ENCODE peak calls at places on chromosome 3, in four cellular contexts. D, T, J and W are unnamed samples.

GRCh38 chr3:49534581-49535495 is 19.4 kb upstream of the BSN start:
- DNase-seq in J (peak; percentile 19), T (no peak), D (no peak), W (no peak)

GRCh38 chr3:133932009-133932408 is 36.3 kb upstream of the RAB6B start:
- DNase-seq in J (no peak), T (no peak), D (no peak), W (no peak)

GRCh38 chr3:34237946-34238345 is 439.5 kb downstream of the PDCD6IP start:
- DNase-seq in T (no peak), J (no peak), D (no peak), W (no peak)

GRCh38 chr3:187994221-187995085 is 159.5 kb upstream of the LPP start:
- DNase-seq in J (no peak), D (no peak), T (no peak), W (no peak)

GRCh38 chr3:111949712-111950111 is 29.1 kb upstream of the ABHD10 start:
- DNase-seq in T (no peak), J (no peak), D (no peak), W (no peak)

GRCh38 chr3:15330031-15330596 is 2.3 kb downstream of the SH3BP5 start:
- DNase-seq in D (peak; percentile 88), T (peak; percentile 91), J (no peak), W (peak; percentile 29)

GRCh38 chr3:95715137-95715536 is 1099.3 kb upstream of the EPHA6 start:
- DNase-seq in D (no peak), T (no peak), J (no peak), W (no peak)

GRCh38 chr3:138947303-138948121 is 495 bp downstream of the FOXL2NB start:
- DNase-seq in J (no peak), D (no peak), T (no peak), W (no peak)

GRCh38 chr3:43996379-43997301 is 245.0 kb upstream of the TOPAZ1 start:
- DNase-seq in D (no peak), J (no peak), T (no peak), W (no peak)

GRCh38 chr3:186826978-186827857 is 15.3 kb upstream of the ADIPOQ start:
- DNase-seq in J (no peak), T (peak; percentile 84), D (peak; percentile 80), W (peak; percentile 82)

GRCh38 chr3:2856062-2856792 is 253.9 kb downstream of the IL5RA start:
- DNase-seq in J (no peak), D (no peak), T (no peak), W (no peak)

GRCh38 chr3:157096328-157096727 is 63.6 kb downstream of the CCNL1 start:
- DNase-seq in D (no peak), J (no peak), T (no peak), W (no peak)

GRCh38 chr3:157097198-157097597 is 62.7 kb downstream of the CCNL1 start:
- DNase-seq in D (no peak), T (no peak), J (no peak), W (no peak)

GRCh38 chr3:157094301-157094700 is 65.6 kb downstream of the CCNL1 start:
- DNase-seq in D (no peak), T (no peak), J (no peak), W (no peak)

GRCh38 chr3:157093096-157093495 is 66.9 kb downstream of the CCNL1 start:
- DNase-seq in J (no peak), D (no peak), T (no peak), W (no peak)

GRCh38 chr3:157094751-157095480 is 65.0 kb downstream of the CCNL1 start:
- DNase-seq in D (no peak), J (no peak), T (no peak), W (no peak)
- H3K36me3 ChIP-seq in D (no peaks in the 10 kb centered on the region), J (no peaks in the 10 kb centered on the region), T (no peaks in the 10 kb centered on the region), W (no peaks in the 10 kb centered on the region)

GRCh38 chr3:64264491-64265109 is 39.3 kb upstream of the PRICKLE2 start:
- DNase-seq in J (no peak), D (no peak), T (no peak), W (no peak)
- H3K36me3 ChIP-seq in J (no peaks in the 10 kb centered on the region), D (no peaks in the 10 kb centered on the region), T (no peaks in the 10 kb centered on the region), W (no peaks in the 10 kb centered on the region)

GRCh38 chr3:47324278-47324865 is 41.6 kb downstream of the KLHL18 start:
- DNase-seq in T (peak; percentile 74), D (no peak), J (peak; percentile 29), W (no peak)

GRCh38 chr3:47319952-47320351 is 37.2 kb downstream of the KLHL18 start:
- DNase-seq in T (no peak), D (no peak), J (no peak), W (no peak)

GRCh38 chr3:47318921-47319320 is 36.2 kb downstream of the KLHL18 start:
- DNase-seq in T (no peak), J (no peak), D (no peak), W (no peak)

DNA sequence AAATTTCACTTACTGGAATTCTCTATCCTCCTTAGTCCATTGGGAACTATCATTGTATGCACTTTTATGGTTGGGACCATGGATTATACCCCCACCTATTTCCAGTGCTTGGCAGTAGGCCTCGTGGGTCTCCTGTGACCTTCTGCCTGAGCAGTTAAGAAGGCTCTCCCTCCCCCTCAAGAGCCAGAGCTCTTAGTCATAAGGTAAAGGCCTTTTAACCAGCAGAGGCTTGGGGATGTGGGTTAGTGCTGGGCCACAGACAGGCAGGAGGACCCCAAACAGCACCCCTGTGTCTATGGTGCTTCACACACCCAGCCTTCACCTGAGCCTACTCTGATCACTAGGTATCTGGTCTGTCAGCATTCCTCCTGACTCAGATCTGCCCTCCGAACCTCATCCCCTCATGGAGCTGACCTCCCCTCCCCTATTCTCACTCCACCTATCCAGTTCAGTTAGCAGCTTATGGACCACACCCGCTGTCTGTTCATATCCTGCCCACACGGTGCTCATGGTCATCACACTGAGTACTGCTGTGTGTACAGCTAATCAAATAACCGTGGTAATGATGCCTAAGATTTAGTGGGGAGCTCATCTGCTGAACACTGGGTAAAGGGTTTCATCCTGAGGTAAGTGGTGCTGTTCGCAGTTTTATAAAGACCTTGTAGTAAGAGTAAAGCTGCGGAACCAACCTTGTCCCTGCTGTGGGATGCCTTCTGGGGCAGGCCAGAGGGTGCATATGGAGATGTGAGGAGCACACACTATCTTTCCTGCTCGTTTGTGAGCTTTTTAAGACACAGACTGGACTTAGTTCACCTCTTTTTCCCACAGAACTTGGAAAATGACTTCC is 40.9 kb downstream of the KLHL18 start:
- DNase-seq in J (no peak), T (no peak), D (no peak), W (no peak)
- H3K36me3 ChIP-seq in J (peaks cover 16% of the 10 kb centered on the region), T (peaks cover 34% of the 10 kb centered on the region), D (peaks cover 65% of the 10 kb centered on the region), W (peaks cover 83% of the 10 kb centered on the region)

DNA sequence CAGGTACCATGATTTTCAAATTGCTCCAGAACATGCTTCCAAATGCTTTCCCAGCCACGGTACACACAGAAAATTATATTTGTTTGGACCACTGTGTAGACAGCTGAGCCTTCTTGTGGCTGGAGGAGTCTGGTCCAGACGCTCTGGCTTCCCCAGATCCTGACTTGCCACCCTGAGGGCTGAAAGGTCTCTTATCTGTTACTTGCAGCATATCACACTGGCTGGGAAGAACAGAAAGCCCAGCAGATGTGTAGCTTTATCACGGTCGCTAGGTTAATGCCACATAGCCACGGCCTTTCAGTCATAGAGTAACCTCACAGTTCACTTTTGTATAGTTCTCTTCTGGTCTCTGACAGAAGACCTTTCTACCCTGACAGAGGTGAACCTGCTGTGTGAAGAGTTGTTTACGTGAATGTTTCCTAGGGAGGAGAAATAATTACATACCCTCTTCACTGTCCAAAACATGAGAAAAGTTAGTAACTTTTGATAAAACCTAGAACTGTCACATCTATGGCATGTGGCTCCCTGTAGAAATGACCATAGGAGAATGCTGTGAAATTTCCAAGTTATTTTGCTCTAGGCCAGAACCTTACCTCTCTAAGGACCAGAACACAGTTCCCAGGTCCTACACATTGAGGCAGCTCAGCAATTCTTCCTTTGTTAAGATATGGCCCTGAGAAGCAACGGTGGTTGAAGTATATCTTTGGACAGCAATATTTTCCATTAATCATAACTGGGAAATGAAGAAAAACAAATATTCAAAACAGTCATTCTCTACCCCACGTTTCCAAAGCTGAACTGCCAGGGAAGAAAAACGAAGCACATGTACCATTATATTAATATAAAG is 15.8 kb upstream of the STIMATE start:
- DNase-seq in T (no peak), J (no peak), D (no peak), W (no peak)
- H3K36me3 ChIP-seq in T (peaks cover 3% of the 10 kb centered on the region), J (no peaks in the 10 kb centered on the region), D (peaks cover 65% of the 10 kb centered on the region), W (peaks cover 56% of the 10 kb centered on the region)

DNA sequence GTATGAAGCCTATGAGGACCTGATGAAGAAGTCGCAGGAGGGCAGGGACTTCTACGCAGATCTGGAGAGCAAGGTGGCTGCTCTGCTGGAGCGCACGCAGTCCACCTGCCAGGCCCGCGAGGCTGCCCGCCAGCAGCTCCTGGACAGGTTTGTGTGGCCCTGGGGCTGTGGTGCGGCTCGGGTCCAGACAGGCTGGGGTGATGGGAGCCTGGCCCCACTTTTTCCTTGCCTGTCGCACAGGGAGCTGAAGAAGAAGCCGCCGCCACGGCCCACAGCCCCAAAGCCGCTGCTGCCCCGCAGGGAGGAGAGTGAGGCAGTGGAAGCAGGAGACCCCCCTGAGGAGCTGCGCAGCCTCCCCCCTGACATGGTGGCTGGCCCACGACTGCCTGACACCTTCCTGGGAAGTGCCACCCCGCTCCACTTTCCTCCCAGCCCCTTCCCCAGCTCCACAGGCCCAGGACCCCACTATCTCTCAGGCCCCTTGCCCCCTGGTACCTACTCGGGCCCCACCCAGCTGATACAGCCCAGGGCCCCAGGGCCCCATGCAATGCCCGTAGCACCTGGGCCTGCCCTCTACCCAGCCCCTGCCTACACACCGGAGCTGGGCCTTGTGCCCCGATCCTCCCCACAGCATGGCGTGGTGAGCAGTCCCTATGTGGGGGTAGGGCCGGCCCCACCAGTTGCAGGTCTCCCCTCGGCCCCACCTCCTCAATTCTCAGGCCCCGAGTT is 29.0 kb downstream of the PTPN23 start:
- DNase-seq in D (peak; percentile 60), T (no peak), J (no peak), W (no peak)
- H3K36me3 ChIP-seq in D (peaks cover 81% of the 10 kb centered on the region), T (peaks cover 86% of the 10 kb centered on the region), J (peaks cover 20% of the 10 kb centered on the region), W (peaks cover 83% of the 10 kb centered on the region)

GRCh38 chr3:154728285-154728684 is 298.3 kb upstream of the GPR149 start:
- DNase-seq in T (no peak), D (no peak), J (no peak), W (no peak)
- H3K36me3 ChIP-seq in T (no peaks in the 10 kb centered on the region), D (no peaks in the 10 kb centered on the region), J (no peaks in the 10 kb centered on the region), W (no peaks in the 10 kb centered on the region)

DNA sequence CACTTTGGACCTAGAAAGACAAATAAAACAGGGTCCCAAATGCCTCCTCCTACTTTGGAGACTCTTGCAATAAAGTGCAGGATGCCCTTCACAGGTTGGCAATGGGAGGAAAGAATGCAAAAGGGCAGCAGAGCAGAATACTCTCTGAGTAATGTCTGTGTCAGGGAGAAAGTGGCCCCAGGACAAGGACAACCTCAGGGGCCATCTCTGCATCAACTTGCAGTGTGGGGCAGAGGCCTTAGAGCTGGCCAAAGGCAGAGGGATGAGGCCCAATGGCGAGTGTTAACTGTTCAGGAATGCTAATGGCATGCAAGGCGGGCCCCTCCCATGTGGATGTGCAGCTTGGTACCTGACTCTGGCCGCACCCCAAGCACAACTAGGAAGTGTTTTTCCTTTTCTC is 8.4 kb downstream of the UPK1B start:
- DNase-seq in D (no peak), T (no peak), J (no peak), W (no peak)
- H3K36me3 ChIP-seq in D (no peaks in the 10 kb centered on the region), T (no peaks in the 10 kb centered on the region), J (no peaks in the 10 kb centered on the region), W (no peaks in the 10 kb centered on the region)

GRCh38 chr3:183680061-183680460 is 17.5 kb upstream of the YEATS2 start:
- DNase-seq in T (no peak), J (no peak), D (no peak), W (no peak)
- H3K36me3 ChIP-seq in T (peaks cover 9% of the 10 kb centered on the region), J (no peaks in the 10 kb centered on the region), D (peaks cover 30% of the 10 kb centered on the region), W (peaks cover 65% of the 10 kb centered on the region)